ENCODE peak calls at places on chromosomes 11 and 22, in seven cellular contexts. N, W, D, R, P, O and G are unnamed samples.

GRCh38 chr11:575324-575995 is 810 bp upstream of the PHRF1 start:
- DNase-seq in N (no peak), W (no peak), D (no peak), R (no peak), P (peak), O (no peak), G (no peak)

GRCh38 chr22:37741312-37741795 is 44.5 kb downstream of the TRIOBP start:
- DNase-seq in N (no peak), W (peak), D (no peak), R (peak), P (no peak), O (peak), G (no peak)

GRCh38 chr11:35056391-35057093 is 82.4 kb upstream of the CD44 start:
- DNase-seq in N (no peak), W (peak), D (no peak), R (no peak), P (no peak), O (no peak), G (peak)

GRCh38 chr22:30500628-30501027 is 4.9 kb downstream of the SEC14L4 start:
- DNase-seq in N (no peak), W (no peak), D (no peak), R (no peak), P (no peak), O (no peak), G (no peak)

GRCh38 chr11:95322546-95322945 is 91.5 kb upstream of the SESN3 start:
- DNase-seq in N (no peak), W (no peak), D (no peak), R (no peak), P (no peak), O (no peak), G (no peak)

GRCh38 chr11:18384157-18384641 is 10.2 kb upstream of the LDHA start:
- DNase-seq in N (no peak), W (peak), D (no peak), R (peak), P (peak), O (peak), G (peak)

GRCh38 chr11:12239396-12240298 is 129.3 kb downstream of the MICAL2 start:
- DNase-seq in N (no peak), W (no peak), D (no peak), R (no peak), P (no peak), O (no peak), G (no peak)

GRCh38 chr11:116867619-116868018 is 30.2 kb upstream of the APOA1 start:
- DNase-seq in N (no peak), W (no peak), D (no peak), R (no peak), P (no peak), O (no peak), G (no peak)

GRCh38 chr22:48205790-48206189 is 1443.3 kb downstream of the TBC1D22A start:
- DNase-seq in N (no peak), W (no peak), D (no peak), R (no peak), P (no peak), O (no peak), G (no peak)

GRCh38 chr11:115480611-115481010 is 23.6 kb downstream of the CADM1 start:
- DNase-seq in N (no peak), W (no peak), D (no peak), R (no peak), P (no peak), O (no peak), G (no peak)

GRCh38 chr22:25564979-25565677 is 653 bp downstream of the GRK3 start:
- DNase-seq in N (peak), W (no peak), D (no peak), R (no peak), P (peak), O (peak), G (no peak)

GRCh38 chr22:50271519-50271970 is 1.4 kb upstream of the MAPK11 start:
- DNase-seq in N (peak), W (peak), D (no peak), R (no peak), P (peak), O (peak), G (no peak)